ENCODE peak calls at places on chromosome 13, in ten cellular contexts. W, B, G, I, Y, P, D, S, L and T are unnamed samples.

GRCh38 chr13:35514801-35515502 is 38.5 kb upstream of the MAB21L1 start:
- DNase-seq in W (no peak), B (no peak), G (no peak), I (no peak), Y (no peak), P (no peak), D (no peak), S (no peak), L (no peak), T (no peak)

GRCh38 chr13:102688306-102688973 is 6.4 kb downstream of the METTL21C start:
- DNase-seq in W (no peak), B (no peak), G (no peak), I (no peak), Y (no peak), P (no peak), D (no peak), S (no peak), L (no peak), T (no peak)

GRCh38 chr13:45021250-45021649 is 31.9 kb downstream of the GPALPP1 start:
- DNase-seq in W (no peak), B (no peak), G (no peak), I (no peak), Y (no peak), P (no peak), D (no peak), S (no peak), L (no peak), T (no peak)

GRCh38 chr13:74978596-74978995 is 503.4 kb downstream of the TBC1D4 start:
- DNase-seq in W (no peak), B (no peak), G (no peak), I (no peak), Y (no peak), P (no peak), D (no peak), S (no peak), L (no peak), T (no peak)

GRCh38 chr13:97003071-97003470 is 8.8 kb upstream of the OXGR1 start:
- DNase-seq in W (no peak), B (no peak), G (no peak), I (no peak), Y (no peak), P (no peak), D (no peak), S (no peak), L (no peak), T (no peak)

GRCh38 chr13:114119196-114119595 is 13.2 kb downstream of the RASA3 start:
- DNase-seq in W (peak), B (no peak), G (no peak), I (no peak), Y (no peak), P (peak), D (no peak), S (peak), L (no peak), T (no peak)

GRCh38 chr13:30572859-30573275 is 44.9 kb upstream of the USPL1 start:
- DNase-seq in W (no peak), B (peak), G (no peak), I (no peak), Y (peak), P (peak), D (peak), S (no peak), L (no peak), T (peak)

GRCh38 chr13:26721251-26721939 is 39.2 kb downstream of the GPR12 start:
- DNase-seq in W (peak), B (no peak), G (no peak), I (no peak), Y (peak), P (no peak), D (no peak), S (no peak), L (no peak), T (no peak)

GRCh38 chr13:40058757-40059236 is 403.3 kb downstream of the COG6 start:
- DNase-seq in W (no peak), B (no peak), G (no peak), I (no peak), Y (no peak), P (no peak), D (peak), S (no peak), L (no peak), T (no peak)

GRCh38 chr13:42333613-42334328 is 61.8 kb downstream of the AKAP11 start:
- DNase-seq in W (no peak), B (peak), G (no peak), I (no peak), Y (no peak), P (peak), D (peak), S (no peak), L (no peak), T (peak)

GRCh38 chr13:106609116-106609515 is 41.2 kb upstream of the ARGLU1 start:
- DNase-seq in W (no peak), B (no peak), G (no peak), I (no peak), Y (no peak), P (no peak), D (no peak), S (no peak), L (no peak), T (no peak)

GRCh38 chr13:66154354-66154753 is 1075.8 kb downstream of the PCDH9 start:
- DNase-seq in W (no peak), B (no peak), G (no peak), I (no peak), Y (no peak), P (no peak), D (no peak), S (no peak), L (no peak), T (no peak)

GRCh38 chr13:101785858-101786257 is 333.4 kb downstream of the ITGBL1 start:
- DNase-seq in W (peak), B (peak), G (no peak), I (no peak), Y (peak), P (peak), D (no peak), S (no peak), L (no peak), T (peak)

GRCh38 chr13:29908411-29908810 is 58.0 kb upstream of the UBL3 start:
- DNase-seq in W (peak), B (no peak), G (no peak), I (no peak), Y (no peak), P (no peak), D (no peak), S (no peak), L (no peak), T (no peak)

GRCh38 chr13:51793570-51794273 is 10.2 kb downstream of the DHRS12 start:
- DNase-seq in W (no peak), B (peak), G (no peak), I (no peak), Y (peak), P (peak), D (no peak), S (no peak), L (peak), T (no peak)

GRCh38 chr13:46908511-46908910 is 11.7 kb upstream of the HTR2A start:
- DNase-seq in W (no peak), B (no peak), G (no peak), I (no peak), Y (no peak), P (no peak), D (no peak), S (no peak), L (no peak), T (no peak)

GRCh38 chr13:112961457-112962369 is 7.3 kb upstream of the MCF2L start:
- DNase-seq in W (peak), B (no peak), G (no peak), I (no peak), Y (no peak), P (no peak), D (no peak), S (peak), L (no peak), T (no peak)

GRCh38 chr13:46607768-46608553 is 55.0 kb downstream of the LRCH1 start:
- DNase-seq in W (no peak), B (no peak), G (no peak), I (no peak), Y (no peak), P (no peak), D (no peak), S (no peak), L (no peak), T (no peak)

GRCh38 chr13:113297370-113297871 is 382 bp downstream of the LAMP1 start:
- DNase-seq in W (no peak), B (peak), G (no peak), I (peak), Y (no peak), P (no peak), D (no peak), S (no peak), L (no peak), T (no peak)

GRCh38 chr13:95420501-95420900 is 119.2 kb upstream of the ABCC4 start:
- DNase-seq in W (no peak), B (no peak), G (no peak), I (no peak), Y (no peak), P (no peak), D (no peak), S (no peak), L (no peak), T (no peak)